ENCODE peak calls at places on chromosome 19, in five cellular contexts. Q is fibroblast of lung; V is CD8-positive, alpha-beta memory T cell; A is IMR-90; N is aorta. X is an unnamed sample. For H3K27me3, the result is how much of the 10 kb centered on the place peaks cover.

GRCh38 chr19:34126966-34127365 is 45.3 kb upstream of the LSM14A start:
- DNase-seq in Q (no peak), V (no peak), A (no peak), N (no peak), X (no peak)

GRCh38 chr19:16737909-16738308 is 18.3 kb downstream of the NWD1 start:
- DNase-seq in Q (peak), V (no peak), A (peak), N (no peak), X (no peak)

GRCh38 chr19:46745521-46746280 is at the start of gene FKRP:
- DNase-seq in Q (no peak), V (peak), A (no peak), N (no peak), X (peak)

GRCh38 chr19:51009061-51009891 is 7.9 kb upstream of the KLK8 start:
- DNase-seq in Q (no peak), V (no peak), A (no peak), N (peak), X (no peak)

GRCh38 chr19:8334458-8335342 is 8.4 kb downstream of the KANK3 start:
- DNase-seq in Q (peak), V (no peak), A (peak), N (no peak), X (no peak)

GRCh38 chr19:51441410-51442390 is 16.6 kb downstream of the SIGLEC8 start:
- DNase-seq in Q (no peak), V (peak), A (no peak), N (no peak), X (no peak)

GRCh38 chr19:10219678-10220077 is 11.5 kb downstream of the S1PR2 start:
- DNase-seq in Q (peak), V (peak), A (peak), N (no peak), X (no peak)

GRCh38 chr19:6092329-6093286 is 17.7 kb downstream of the RFX2 start:
- DNase-seq in Q (peak), V (no peak), A (peak), N (peak), X (peak)

GRCh38 chr19:54138777-54139256 is 1.3 kb downstream of the CNOT3 start:
- DNase-seq in Q (no peak), V (no peak), A (no peak), N (no peak), X (no peak)

GRCh38 chr19:45866400-45867176 is 2.5 kb downstream of the FOXA3 start:
- DNase-seq in Q (no peak), V (no peak), A (no peak), N (no peak), X (no peak)

GRCh38 chr19:48999481-49000325 is 6.0 kb downstream of the RUVBL2 start:
- DNase-seq in Q (peak), V (peak), A (peak), N (peak), X (no peak)

GRCh38 chr19:47447470-47448359 is 24.0 kb downstream of the SLC8A2 start:
- DNase-seq in Q (peak), V (peak), A (peak), N (no peak), X (peak)

GRCh38 chr19:10061717-10062310 is 24.3 kb upstream of the SHFL start:
- DNase-seq in Q (no peak), V (no peak), A (no peak), N (no peak), X (peak)

GRCh38 chr19:43534811-43535761 is 2.1 kb downstream of the ZNF575 start:
- DNase-seq in Q (peak), V (peak), A (peak), N (peak), X (no peak)

GRCh38 chr19:804419-805160 is 7.3 kb downstream of the PTBP1 start:
- DNase-seq in Q (no peak), V (no peak), A (no peak), N (no peak), X (no peak)

GRCh38 chr19:11378319-11379189 is 4.1 kb downstream of the SWSAP1 start:
- DNase-seq in Q (peak), V (no peak), A (peak), N (no peak), X (no peak)

GRCh38 chr19:12112238-12112637 is 27.9 kb downstream of the ZNF20 start:
- DNase-seq in Q (no peak), V (no peak), A (no peak), N (no peak), X (no peak)

GRCh38 chr19:46221981-46222610 is 7.4 kb upstream of the IGFL1 start:
- DNase-seq in Q (peak), V (no peak), A (peak), N (peak), X (peak)

GRCh38 chr19:54218960-54219661 is 3.7 kb downstream of the LILRB3 start:
- DNase-seq in Q (no peak), V (no peak), A (no peak), N (peak), X (no peak)

GRCh38 chr19:7522923-7523667 is 671 bp downstream of the MCOLN1 start:
- DNase-seq in Q (no peak), V (no peak), A (no peak), N (no peak), X (no peak)

GRCh38 chr19:43439183-43440063 is 24.7 kb downstream of the TEX101 start:
- DNase-seq in Q (peak), V (peak), A (no peak), N (no peak), X (no peak)

GRCh38 chr19:47644743-47645499 is 36.0 kb downstream of the BICRA start:
- DNase-seq in Q (no peak), V (no peak), A (no peak), N (no peak), X (no peak)

GRCh38 chr19:10720607-10721125 is 2.8 kb downstream of the DNM2 start:
- DNase-seq in Q (no peak), V (no peak), A (no peak), N (no peak), X (no peak)

GRCh38 chr19:35882074-35882832 is 13.9 kb downstream of the APLP1 start:
- DNase-seq in Q (peak), V (peak), A (peak), N (no peak), X (no peak)

DNA sequence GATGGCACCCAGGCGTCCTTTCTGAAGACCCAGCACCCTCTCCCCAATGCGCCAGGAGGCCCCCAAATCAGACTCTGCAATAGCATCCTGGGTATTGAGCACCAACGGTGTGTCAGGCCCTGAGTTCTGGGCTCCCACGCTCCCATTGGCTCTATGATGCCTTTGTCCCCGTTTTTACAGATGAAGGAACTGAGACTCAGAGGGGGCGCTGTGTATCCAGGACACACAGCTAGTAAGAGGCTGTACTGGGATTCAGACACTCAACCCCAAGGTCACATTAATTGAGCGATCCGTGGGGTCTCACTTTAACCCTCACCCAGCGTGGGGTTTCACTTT is 42.5 kb downstream of the CYP4F22 start:
- DNase-seq in Q (no peak), V (no peak), A (no peak), N (peak), X (no peak)
- H3K4me3 ChIP-seq in Q (no peak), V (peak), A (no peak), N (no peak), X (peak)

DNA sequence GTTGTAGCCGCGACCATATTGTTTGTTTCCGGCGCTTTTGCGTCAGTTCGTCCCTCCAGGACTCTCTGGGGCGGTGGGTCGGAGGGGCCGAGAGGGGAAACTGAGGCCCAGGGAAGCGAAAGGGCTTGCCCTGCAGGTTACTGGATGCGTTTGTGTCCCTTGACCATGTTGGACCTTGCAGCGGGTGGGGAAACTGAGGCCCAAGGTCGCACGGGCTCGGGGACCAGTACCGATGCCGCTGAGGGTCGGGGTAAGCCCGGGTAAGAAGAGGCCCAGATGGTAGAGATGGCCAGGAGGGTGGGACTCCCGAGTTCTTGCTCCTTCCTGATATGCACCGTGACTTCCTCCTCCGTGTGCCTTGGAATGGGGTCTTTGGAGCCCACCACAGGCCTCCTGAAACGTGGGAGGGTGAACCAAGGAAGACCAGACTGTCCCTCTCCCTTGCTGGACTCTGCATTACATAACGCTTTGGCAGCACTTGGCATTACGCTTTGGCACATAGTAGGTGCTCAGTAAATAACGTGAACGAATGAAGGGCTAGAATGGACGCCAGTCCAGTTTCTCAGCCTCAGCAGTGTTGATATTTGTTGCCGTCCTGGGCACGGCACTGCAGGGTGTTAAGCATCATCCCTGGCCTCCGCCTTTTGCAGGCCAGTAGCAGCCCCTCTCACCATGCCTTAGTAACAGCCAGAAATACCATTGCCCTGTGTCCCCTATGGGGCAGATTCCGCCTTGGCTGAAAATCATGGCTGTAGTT is 743 bp downstream of the CHAF1A start:
- DNase-seq in Q (no peak), V (no peak), A (no peak), N (no peak), X (no peak)
- H3K27ac ChIP-seq in Q (peak), V (peak), A (peak), N (no peak), X (peak)

DNA sequence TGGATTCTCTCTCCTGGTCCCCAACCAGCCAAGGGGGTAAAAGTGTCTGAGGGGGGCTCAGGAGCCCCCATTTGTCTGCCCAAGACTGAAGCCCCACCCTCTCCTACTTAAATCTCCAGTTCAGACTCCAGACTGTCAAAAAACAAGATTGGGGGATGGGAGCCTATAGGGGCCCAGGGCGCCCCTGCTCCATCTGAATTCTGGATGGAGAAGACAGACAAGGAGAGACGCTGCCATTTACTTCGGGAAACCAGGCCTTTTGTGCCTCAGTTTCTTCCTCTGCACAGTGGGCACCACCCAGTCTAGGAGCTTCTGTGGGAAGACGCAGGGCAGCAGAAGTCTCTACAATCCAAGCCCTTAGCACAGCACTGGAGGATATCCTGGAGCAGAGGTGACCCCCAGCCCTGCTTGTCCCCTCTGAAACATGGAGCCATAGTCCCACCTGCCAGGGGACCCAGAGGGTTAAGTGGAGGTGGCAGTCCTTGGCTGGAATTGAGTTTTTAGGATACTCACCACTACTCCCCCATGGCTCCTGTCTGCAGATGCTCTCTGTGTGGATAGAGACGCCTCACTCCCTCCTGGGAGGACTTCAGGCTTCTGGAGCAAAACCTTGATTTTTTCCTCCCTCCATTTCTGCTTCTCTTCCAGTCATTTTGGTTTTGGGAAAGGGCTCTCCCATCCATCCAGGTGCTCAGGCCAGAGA is 1.7 kb upstream of the CRLF1 start:
- DNase-seq in Q (no peak), V (no peak), A (no peak), N (no peak), X (no peak)
- H3K27me3 ChIP-seq in Q (half or more), V (half or more), A (half or more), N (under half), X (half or more)

GRCh38 chr19:38239816-38240215 is 15.8 kb upstream of the DPF1 start:
- DNase-seq in Q (no peak), V (no peak), A (no peak), N (no peak), X (no peak)

GRCh38 chr19:38247734-38248268 is 8.4 kb downstream of the PPP1R14A start:
- DNase-seq in Q (no peak), V (no peak), A (no peak), N (no peak), X (no peak)

GRCh38 chr19:38245826-38246498 is 10.2 kb downstream of the PPP1R14A start:
- DNase-seq in Q (no peak), V (no peak), A (peak), N (peak), X (no peak)

GRCh38 chr19:38247126-38247525 is 9.0 kb downstream of the PPP1R14A start:
- DNase-seq in Q (no peak), V (no peak), A (no peak), N (no peak), X (no peak)

GRCh38 chr19:38243279-38243673 is 12.9 kb downstream of the PPP1R14A start:
- DNase-seq in Q (no peak), V (no peak), A (no peak), N (no peak), X (no peak)
- H3K4me3 ChIP-seq in Q (no peak), V (no peak), A (no peak), N (no peak), X (no peak)

DNA sequence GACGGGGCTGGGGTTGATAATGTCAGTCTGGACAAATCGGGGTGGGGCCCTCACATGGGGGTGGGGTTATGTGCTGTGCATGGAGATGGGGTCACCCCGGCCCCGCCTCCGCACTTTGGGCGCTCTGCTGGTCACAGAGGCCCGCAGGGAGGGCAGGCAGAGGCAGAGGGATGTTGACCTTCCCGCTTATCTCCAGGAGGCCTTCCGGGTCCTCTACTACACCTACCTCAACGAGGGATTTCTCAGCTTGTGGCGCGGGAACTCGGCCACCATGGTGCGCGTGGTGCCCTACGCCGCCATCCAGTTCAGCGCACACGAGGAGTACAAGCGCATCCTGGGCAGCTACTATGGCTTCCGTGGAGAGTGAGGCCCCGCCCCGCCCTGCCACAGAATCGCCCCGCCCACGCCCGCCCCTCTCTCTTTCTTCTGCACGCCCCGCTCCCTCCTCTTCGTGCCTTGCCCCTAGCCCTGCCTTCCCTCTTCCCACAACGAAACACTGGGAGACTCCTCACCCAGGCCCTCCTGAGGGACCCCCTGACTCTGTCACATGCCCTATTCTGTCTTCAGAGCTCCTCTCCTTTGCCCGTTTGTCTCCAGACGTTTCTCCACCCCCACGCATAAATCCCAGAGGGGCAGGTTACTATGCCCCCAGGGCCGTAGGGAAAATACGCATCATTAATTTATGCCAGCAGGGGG is 32.8 kb downstream of the TMEM161A start:
- DNase-seq in Q (peak), V (no peak), A (no peak), N (peak), X (no peak)
- H3K27ac ChIP-seq in Q (peak), V (peak), A (peak), N (no peak), X (no peak)

DNA sequence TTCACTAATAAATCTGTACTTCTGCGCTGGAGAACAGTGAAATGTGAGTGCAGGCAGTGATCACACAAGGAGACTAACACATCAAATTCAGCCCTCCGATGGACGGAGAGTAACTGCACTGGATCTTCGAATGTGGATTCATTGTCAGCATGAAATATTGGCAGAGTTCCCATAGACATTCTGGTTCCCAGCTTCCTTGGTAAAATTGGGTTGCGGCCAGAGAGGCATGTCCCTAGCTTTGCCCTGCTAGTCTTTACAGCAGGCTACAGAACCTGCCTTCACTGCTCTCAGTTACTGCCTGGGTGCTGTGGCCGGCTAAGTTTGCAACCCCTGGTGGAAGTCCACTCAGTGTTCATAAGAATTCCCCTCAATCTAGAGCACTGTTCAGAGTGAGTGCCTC is 32.3 kb upstream of the UQCRFS1 start:
- DNase-seq in Q (no peak), V (no peak), A (no peak), N (no peak), X (no peak)
- H3K27me3 ChIP-seq in Q (under half), V (under half), A (under half), N (under half), X (under half)

GRCh38 chr19:44810555-44811447 is 1.9 kb downstream of the BCAM start:
- DNase-seq in Q (no peak), V (no peak), A (no peak), N (no peak), X (no peak)
- H3K4me3 ChIP-seq in Q (no peak), V (no peak), A (no peak), N (peak), X (peak)

GRCh38 chr19:13813147-13813546 is 17.9 kb downstream of the ZSWIM4 start:
- DNase-seq in Q (no peak), V (no peak), A (no peak), N (no peak), X (no peak)
- H3K27ac ChIP-seq in Q (no peak), V (no peak), A (no peak), N (no peak), X (no peak)

X was measured in RWPE2.